ENCODE peak calls at places on chromosome 22, in five cellular contexts. One of them, this sample, is unnamed.

GRCh38 chr22:28907311-28908008 is 24.1 kb downstream of the ZNRF3 start:
- DNase-seq in GM12878: peak
- DNase-seq in HEK293T: no peak
- DNase-seq in H1: no peak
- DNase-seq in HepG2: no peak
- DNase-seq in this sample: no peak

GRCh38 chr22:20724676-20725454 is 49.0 kb upstream of the SERPIND1 start:
- DNase-seq in GM12878: no peak
- DNase-seq in HEK293T: no peak
- DNase-seq in H1: no peak
- DNase-seq in HepG2: no peak
- DNase-seq in this sample: no peak

GRCh38 chr22:48098243-48098935 is 1335.9 kb downstream of the TBC1D22A start:
- DNase-seq in GM12878: peak
- DNase-seq in HEK293T: no peak
- DNase-seq in H1: no peak
- DNase-seq in HepG2: no peak
- DNase-seq in this sample: no peak

GRCh38 chr22:21029486-21030025 is 2.8 kb downstream of the SLC7A4 start:
- DNase-seq in GM12878: no peak
- DNase-seq in HEK293T: no peak
- DNase-seq in H1: no peak
- DNase-seq in HepG2: no peak
- DNase-seq in this sample: no peak

GRCh38 chr22:49738566-49738965 is 89.1 kb downstream of the BRD1 start:
- DNase-seq in GM12878: no peak
- DNase-seq in HEK293T: no peak
- DNase-seq in H1: no peak
- DNase-seq in HepG2: no peak
- DNase-seq in this sample: no peak

GRCh38 chr22:37037669-37038068 is 13.9 kb upstream of the KCTD17 start:
- DNase-seq in GM12878: no peak
- DNase-seq in HEK293T: no peak
- DNase-seq in H1: no peak
- DNase-seq in HepG2: no peak
- DNase-seq in this sample: no peak

GRCh38 chr22:20511578-20512259 is 4.3 kb downstream of the MED15 start:
- DNase-seq in GM12878: no peak
- DNase-seq in HEK293T: no peak
- DNase-seq in H1: no peak
- DNase-seq in HepG2: no peak
- DNase-seq in this sample: no peak

GRCh38 chr22:49406879-49407587 is 420.6 kb downstream of the BRD1 start:
- DNase-seq in GM12878: no peak
- DNase-seq in HEK293T: no peak
- DNase-seq in H1: no peak
- DNase-seq in HepG2: no peak
- DNase-seq in this sample: no peak

GRCh38 chr22:27185903-27186302 is 528.5 kb downstream of the MIAT start:
- DNase-seq in GM12878: no peak
- DNase-seq in HEK293T: no peak
- DNase-seq in H1: no peak
- DNase-seq in HepG2: no peak
- DNase-seq in this sample: no peak

GRCh38 chr22:27238935-27239510 is 562.5 kb downstream of the MN1 start:
- DNase-seq in GM12878: no peak
- DNase-seq in HEK293T: no peak
- DNase-seq in H1: no peak
- DNase-seq in HepG2: no peak
- DNase-seq in this sample: no peak

GRCh38 chr22:26585104-26585790 is 4.7 kb downstream of the TPST2 start:
- DNase-seq in GM12878: no peak
- DNase-seq in HEK293T: no peak
- DNase-seq in H1: no peak
- DNase-seq in HepG2: no peak
- DNase-seq in this sample: no peak

GRCh38 chr22:38111941-38112355 is 1.5 kb upstream of the BAIAP2L2 start:
- DNase-seq in GM12878: no peak
- DNase-seq in HEK293T: no peak
- DNase-seq in H1: no peak
- DNase-seq in HepG2: peak
- DNase-seq in this sample: no peak

GRCh38 chr22:44542561-44543222 is 44.7 kb upstream of the RTL6 start:
- DNase-seq in GM12878: no peak
- DNase-seq in HEK293T: no peak
- DNase-seq in H1: no peak
- DNase-seq in HepG2: no peak
- DNase-seq in this sample: no peak

GRCh38 chr22:35314161-35314942 is 14.7 kb downstream of the TOM1 start:
- DNase-seq in GM12878: no peak
- DNase-seq in HEK293T: no peak
- DNase-seq in H1: no peak
- DNase-seq in HepG2: no peak
- DNase-seq in this sample: no peak

GRCh38 chr22:43186272-43187170 is at the start of gene TTLL12:
- DNase-seq in GM12878: no peak
- DNase-seq in HEK293T: peak
- DNase-seq in H1: no peak
- DNase-seq in HepG2: no peak
- DNase-seq in this sample: no peak

GRCh38 chr22:37105990-37106389 is 3.5 kb downstream of the TMPRSS6 start:
- DNase-seq in GM12878: no peak
- DNase-seq in HEK293T: no peak
- DNase-seq in H1: no peak
- DNase-seq in HepG2: no peak
- DNase-seq in this sample: no peak

GRCh38 chr22:32080904-32081303 is 37.8 kb downstream of the SLC5A1 start:
- DNase-seq in GM12878: peak
- DNase-seq in HEK293T: peak
- DNase-seq in H1: no peak
- DNase-seq in HepG2: peak
- DNase-seq in this sample: peak
- TF ChIP-seq SUZ12 in GM12878: no peak
- TF ChIP-seq SUZ12 in HEK293T: no peak
- TF ChIP-seq SUZ12 in H1: no peak
- TF ChIP-seq SUZ12 in HepG2: no peak
- TF ChIP-seq SUZ12 in this sample: no peak

GRCh38 chr22:23781065-23781464 is 5.7 kb upstream of the SMARCB1 start:
- DNase-seq in GM12878: no peak
- DNase-seq in HEK293T: no peak
- DNase-seq in H1: no peak
- DNase-seq in HepG2: no peak
- DNase-seq in this sample: no peak

GRCh38 chr22:23784215-23784732 is 2.5 kb upstream of the SMARCB1 start:
- DNase-seq in GM12878: no peak
- DNase-seq in HEK293T: no peak
- DNase-seq in H1: no peak
- DNase-seq in HepG2: peak
- DNase-seq in this sample: no peak

GRCh38 chr22:23782649-23783048 is 4.1 kb upstream of the SMARCB1 start:
- DNase-seq in GM12878: no peak
- DNase-seq in HEK293T: no peak
- DNase-seq in H1: no peak
- DNase-seq in HepG2: no peak
- DNase-seq in this sample: no peak

GRCh38 chr22:23781533-23781932 is 5.2 kb upstream of the SMARCB1 start:
- DNase-seq in GM12878: no peak
- DNase-seq in HEK293T: no peak
- DNase-seq in H1: no peak
- DNase-seq in HepG2: no peak
- DNase-seq in this sample: no peak

DNA sequence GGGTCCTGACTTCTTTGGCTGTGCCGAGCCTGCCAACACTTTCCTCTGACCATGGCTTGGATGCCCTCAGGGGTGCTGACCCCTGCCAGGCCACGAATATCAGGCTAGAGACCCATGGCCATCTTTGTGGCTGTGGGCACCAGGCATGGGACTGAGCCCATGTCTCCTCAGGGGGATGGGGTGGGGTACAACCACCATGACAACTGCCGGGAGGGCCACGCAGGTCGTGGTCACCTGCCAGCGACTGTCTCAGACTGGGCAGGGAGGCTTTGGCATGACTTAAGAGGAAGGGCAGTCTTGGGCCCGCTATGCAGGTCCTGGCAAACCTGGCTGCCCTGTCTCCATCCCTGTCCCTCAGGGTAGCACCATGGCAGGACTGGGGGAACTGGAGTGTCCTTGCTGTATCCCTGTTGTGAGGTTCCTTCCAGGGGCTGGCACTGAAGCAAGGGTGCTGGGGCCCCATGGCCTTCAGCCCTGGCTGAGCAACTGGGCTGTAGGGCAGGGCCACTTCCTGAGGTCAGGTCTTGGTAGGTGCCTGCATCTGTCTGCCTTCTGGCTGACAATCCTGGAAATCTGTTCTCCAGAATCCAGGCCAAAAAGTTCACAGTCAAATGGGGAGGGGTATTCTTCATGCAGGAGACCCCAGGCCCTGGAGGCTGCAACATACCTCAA is 3.1 kb upstream of the SMARCB1 start:
- DNase-seq in GM12878: no peak
- DNase-seq in HEK293T: no peak
- DNase-seq in H1: no peak
- DNase-seq in HepG2: no peak
- DNase-seq in this sample: no peak
- TF ChIP-seq SUZ12 in GM12878: no peak
- TF ChIP-seq SUZ12 in HEK293T: no peak
- TF ChIP-seq SUZ12 in H1: no peak
- TF ChIP-seq SUZ12 in HepG2: no peak
- TF ChIP-seq SUZ12 in this sample: no peak

GRCh38 chr22:23066200-23067022 is 3.9 kb upstream of the GNAZ start:
- DNase-seq in GM12878: no peak
- DNase-seq in HEK293T: no peak
- DNase-seq in H1: no peak
- DNase-seq in HepG2: no peak
- DNase-seq in this sample: no peak
- TF ChIP-seq SUZ12 in GM12878: no peak
- TF ChIP-seq SUZ12 in HEK293T: no peak
- TF ChIP-seq SUZ12 in H1: no peak
- TF ChIP-seq SUZ12 in HepG2: no peak
- TF ChIP-seq SUZ12 in this sample: no peak

DNA sequence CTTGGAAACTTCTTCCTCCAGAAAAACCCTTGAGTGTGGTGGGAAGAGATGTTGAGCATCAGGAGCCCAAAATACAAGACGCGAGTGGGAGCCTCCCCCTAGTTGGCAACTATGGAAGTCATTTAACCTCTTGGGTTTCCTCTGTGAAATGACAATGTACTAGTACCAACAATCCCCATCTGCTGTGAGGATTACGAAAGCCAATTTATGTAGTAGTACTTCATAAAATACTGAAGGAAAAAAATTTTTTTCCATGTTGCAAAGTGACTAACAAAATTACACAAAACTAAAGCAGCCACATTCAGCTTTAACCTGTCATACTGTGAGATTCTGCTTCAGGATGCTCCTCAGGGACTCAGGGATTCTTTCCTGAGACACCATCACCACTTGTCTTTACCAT is 595 bp upstream of the SLC25A17 start:
- DNase-seq in GM12878: no peak
- DNase-seq in HEK293T: no peak
- DNase-seq in H1: no peak
- DNase-seq in HepG2: no peak
- DNase-seq in this sample: no peak
- TF ChIP-seq SUZ12 in GM12878: no peak
- TF ChIP-seq SUZ12 in HEK293T: no peak
- TF ChIP-seq SUZ12 in H1: no peak
- TF ChIP-seq SUZ12 in HepG2: no peak
- TF ChIP-seq SUZ12 in this sample: no peak

DNA sequence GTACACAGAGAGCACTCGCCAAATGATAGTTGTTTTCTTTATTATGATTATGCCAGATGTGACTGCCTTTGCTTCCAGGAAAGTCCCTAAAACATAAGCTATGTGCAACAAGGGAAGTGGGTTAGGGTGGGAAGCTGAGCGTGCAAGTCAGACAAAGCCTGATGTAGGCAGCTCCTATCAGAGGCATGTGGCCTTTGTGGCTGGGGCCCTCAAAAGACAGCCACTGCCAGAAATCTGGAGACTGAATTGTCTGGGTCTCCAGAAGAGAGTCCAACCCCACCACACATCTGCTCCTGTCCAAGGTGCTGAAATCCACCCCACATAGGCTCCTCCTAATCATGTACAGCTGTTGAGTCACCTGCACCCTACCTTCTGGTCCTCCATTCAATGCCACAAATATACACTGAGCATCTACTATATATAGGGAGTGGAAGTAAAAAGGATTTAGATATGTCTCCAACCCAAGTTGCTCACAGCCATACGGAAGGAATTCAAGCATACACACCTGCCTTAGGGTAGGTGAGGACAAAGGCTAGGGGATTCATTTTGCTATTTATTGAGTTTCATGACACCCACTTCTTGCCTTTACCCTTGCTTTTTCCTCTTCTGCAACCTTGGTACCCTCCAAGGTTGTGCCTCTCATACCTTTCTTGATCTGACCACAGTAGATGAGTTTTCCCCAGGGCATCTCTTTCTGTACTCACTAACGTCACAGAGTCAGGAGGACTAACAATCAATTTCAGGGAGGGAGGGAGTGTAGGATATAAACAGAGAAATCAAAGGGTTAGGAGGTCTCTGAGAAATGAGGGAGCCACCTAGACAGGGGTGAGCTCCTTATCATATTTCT is 12.4 kb downstream of the SEC14L3 start:
- DNase-seq in GM12878: no peak
- DNase-seq in HEK293T: no peak
- DNase-seq in H1: peak
- DNase-seq in HepG2: peak
- DNase-seq in this sample: no peak
- TF ChIP-seq SUZ12 in GM12878: no peak
- TF ChIP-seq SUZ12 in HEK293T: no peak
- TF ChIP-seq SUZ12 in H1: no peak
- TF ChIP-seq SUZ12 in HepG2: no peak
- TF ChIP-seq SUZ12 in this sample: no peak

DNA sequence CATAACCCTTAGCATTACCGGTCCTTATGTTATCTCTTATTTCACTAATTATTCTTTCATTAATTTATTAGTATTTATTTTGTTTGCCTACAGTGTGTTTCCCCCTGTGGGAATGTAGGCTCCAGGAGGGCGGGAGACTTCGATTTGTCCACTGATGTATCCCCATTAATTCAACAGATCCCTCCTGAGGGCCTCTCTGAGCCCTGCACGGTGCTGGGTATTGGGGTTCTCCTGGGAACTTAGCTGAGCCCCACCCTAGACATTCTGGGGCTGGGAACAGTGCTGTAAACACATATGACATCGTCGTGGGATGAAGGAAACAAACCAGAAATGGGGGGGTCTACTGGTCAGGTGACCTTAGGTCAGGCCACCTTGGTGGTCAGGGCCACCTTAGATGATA is 798 bp downstream of the PHETA2 start:
- DNase-seq in GM12878: no peak
- DNase-seq in HEK293T: no peak
- DNase-seq in H1: no peak
- DNase-seq in HepG2: no peak
- DNase-seq in this sample: no peak
- TF ChIP-seq SUZ12 in GM12878: no peak
- TF ChIP-seq SUZ12 in HEK293T: no peak
- TF ChIP-seq SUZ12 in H1: no peak
- TF ChIP-seq SUZ12 in HepG2: no peak
- TF ChIP-seq SUZ12 in this sample: no peak

DNA sequence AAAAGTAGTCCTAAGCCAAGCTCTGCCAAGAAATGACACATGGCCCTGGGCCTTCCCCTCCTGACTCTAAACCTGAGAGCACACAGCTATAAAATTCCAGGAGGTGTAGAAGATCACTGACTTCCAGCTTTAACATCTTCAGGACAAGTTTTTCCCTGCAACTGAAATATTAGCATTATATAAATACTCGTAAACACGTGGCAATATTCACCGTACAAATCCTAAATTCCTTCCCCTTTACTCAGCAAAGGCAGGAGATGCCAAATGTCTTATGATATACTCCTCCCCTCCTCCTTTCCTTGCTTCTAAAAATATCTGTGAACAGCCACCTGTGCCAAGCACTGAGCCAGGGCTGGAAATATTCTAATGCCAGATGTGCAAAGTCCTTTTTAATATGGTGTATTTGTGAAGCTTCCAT is 194.0 kb downstream of the LARGE1 start:
- DNase-seq in GM12878: no peak
- DNase-seq in HEK293T: no peak
- DNase-seq in H1: no peak
- DNase-seq in HepG2: no peak
- DNase-seq in this sample: no peak
- TF ChIP-seq SUZ12 in GM12878: no peak
- TF ChIP-seq SUZ12 in HEK293T: no peak
- TF ChIP-seq SUZ12 in H1: no peak
- TF ChIP-seq SUZ12 in HepG2: no peak
- TF ChIP-seq SUZ12 in this sample: no peak